ENCODE peak calls at places on chromosomes 16 and 17, in ten cellular contexts. H is astrocyte of the hippocampus; Q is CD4-positive, alpha-beta T cell; I is Karpas-422; F is NCI-H510A; K is SK-MEL-5; X is stimulated activated CD4-positive, alpha-beta T cell treated with anti-CD3 and anti-CD28 coated beads, Interleukin-12 subunit alpha, Interleukin-12 subunit beta, amount 100 ng/mL, for 4 hours; J is GM12865; E is effector memory CD8-positive, alpha-beta T cell; Y is NCI-H2029 treated with DMSO at 0.1 percent for 48 hours. S is an unnamed sample.
A peak's percentile ranks its signal among the peaks of the same experiment; 100 is the strongest.

GRCh38 chr16:14489460-14489859 is 140.6 kb downstream of the PARN start:
- DNase-seq in H (no peak), Q (no peak), I (peak; percentile 72), F (no peak), K (peak; percentile 70), X (no peak), J (peak; percentile 45), E (no peak), Y (no peak), S (no peak)

GRCh38 chr17:74785096-74785980 is 9.2 kb upstream of the NAT9 start:
- DNase-seq in H (no peak), Q (no peak), I (no peak), F (no peak), K (no peak), X (no peak), J (no peak), E (no peak), Y (no peak), S (no peak)

GRCh38 chr16:2524339-2524938 is 4.3 kb downstream of the AMDHD2 start:
- DNase-seq in H (no peak), Q (no peak), I (no peak), F (no peak), K (no peak), X (no peak), J (no peak), E (no peak), Y (no peak), S (no peak)

GRCh38 chr16:58654456-58655214 is 25.0 kb upstream of the CNOT1 start:
- DNase-seq in H (no peak), Q (no peak), I (no peak), F (no peak), K (no peak), X (no peak), J (no peak), E (no peak), Y (no peak), S (no peak)

GRCh38 chr17:73431401-73432205 is 119.8 kb upstream of the CDC42EP4 start:
- DNase-seq in H (no peak), Q (no peak), I (no peak), F (no peak), K (no peak), X (no peak), J (no peak), E (no peak), Y (no peak), S (no peak)

GRCh38 chr17:45108595-45109521 is 23.5 kb downstream of the PLCD3 start:
- DNase-seq in H (no peak), Q (no peak), I (no peak), F (no peak), K (no peak), X (no peak), J (no peak), E (no peak), Y (no peak), S (no peak)

GRCh38 chr17:75933836-75934235 is 7.0 kb downstream of the FBF1 start:
- DNase-seq in H (no peak), Q (no peak), I (no peak), F (no peak), K (no peak), X (no peak), J (no peak), E (no peak), Y (no peak), S (no peak)

GRCh38 chr16:24075929-24076716 is 180.0 kb upstream of the CACNG3 start:
- DNase-seq in H (peak; percentile 62), Q (no peak), I (no peak), F (no peak), K (peak; percentile 4), X (no peak), J (peak; percentile 34), E (no peak), Y (no peak), S (no peak)

GRCh38 chr17:2393184-2393953 is 7.5 kb downstream of the MNT start:
- DNase-seq in H (peak; percentile 96), Q (peak; percentile 89), I (peak; percentile 97), F (peak; percentile 74), K (peak; percentile 90), X (peak; percentile 89), J (peak; percentile 93), E (peak; percentile 86), Y (no peak), S (peak; percentile 71)

GRCh38 chr16:17107450-17107849 is 363.3 kb downstream of the XYLT1 start:
- DNase-seq in H (no peak), Q (no peak), I (no peak), F (no peak), K (no peak), X (no peak), J (no peak), E (no peak), Y (no peak), S (no peak)

S was measured in COLO829.